ENCODE peak calls at places on chromosome 17, in six cellular contexts. L is lower leg skin, M is COR-L47, Z is astrocyte of the cerebellum, Q is body of pancreas, B is mesothelial cell of epicardium. I is an unnamed sample.

GRCh38 chr17:28570716-28571254 is 539 bp downstream of the PIGS start:
- DNase-seq in B (no peak), M (peak; percentile 43), L (no peak), Z (no peak), Q (peak; percentile 32), I (no peak)

GRCh38 chr17:78879679-78880186 is 23.3 kb downstream of the CEP295NL start:
- DNase-seq in Z (peak; percentile 56), L (peak; percentile 93), Q (peak; percentile 46), M (no peak), B (no peak), I (peak; percentile 53)

GRCh38 chr17:70891301-70891700 is 722.0 kb downstream of the KCNJ2 start:
- DNase-seq in L (no peak), Z (no peak), B (no peak), M (no peak), Q (no peak), I (no peak)

GRCh38 chr17:48567209-48567608 is 10.9 kb downstream of the HOXB4 start:
- DNase-seq in B (no peak), Z (no peak), L (no peak), Q (no peak), M (peak; percentile 69), I (no peak)

GRCh38 chr17:1920948-1921351 is 91.1 kb downstream of the RPA1 start:
- DNase-seq in L (no peak), Z (no peak), M (no peak), Q (no peak), B (no peak), I (no peak)

GRCh38 chr17:1347681-1348318 is 52.2 kb downstream of the YWHAE start:
- DNase-seq in B (no peak), L (peak; percentile 81), M (no peak), Z (no peak), Q (peak; percentile 36), I (peak; percentile 5)

GRCh38 chr17:74770498-74771318 is 5.4 kb downstream of the NAT9 start:
- DNase-seq in M (no peak), B (no peak), L (no peak), Z (no peak), Q (peak; percentile 92), I (no peak)

GRCh38 chr17:30831663-30832437 is at the start of gene ATAD5:
- DNase-seq in L (peak; percentile 98), Q (peak; percentile 89), Z (peak; percentile 76), M (peak; percentile 87), B (peak; percentile 73), I (peak; percentile 79)

GRCh38 chr17:45127209-45127582 is 5.1 kb downstream of the PLCD3 start:
- DNase-seq in B (no peak), M (no peak), L (no peak), Z (no peak), Q (no peak), I (no peak)

GRCh38 chr17:4636474-4637100 is 4.9 kb downstream of the ALOX15 start:
- DNase-seq in Z (no peak), Q (no peak), M (no peak), L (no peak), B (no peak), I (no peak)

GRCh38 chr17:48471807-48472484 is 41.9 kb upstream of the SKAP1 start:
- DNase-seq in Q (no peak), L (no peak), M (no peak), Z (no peak), B (peak; percentile 49), I (no peak)

GRCh38 chr17:57016764-57017116 is 38.8 kb downstream of the SCPEP1 start:
- DNase-seq in Z (peak; percentile 85), Q (no peak), B (no peak), L (no peak), M (no peak), I (no peak)

GRCh38 chr17:79887451-79887991 is 48.3 kb upstream of the CBX4 start:
- DNase-seq in M (no peak), B (no peak), Q (no peak), Z (no peak), L (no peak), I (no peak)

GRCh38 chr17:62094175-62094574 is 29.1 kb upstream of the MED13 start:
- DNase-seq in L (peak; percentile 25), Q (no peak), M (no peak), B (no peak), Z (no peak), I (no peak)

GRCh38 chr17:3660311-3660891 is 8.0 kb downstream of the TAX1BP3 start:
- DNase-seq in M (no peak), B (no peak), Z (no peak), L (no peak), Q (no peak), I (no peak)

GRCh38 chr17:2299136-2299535 is 4.4 kb downstream of the SMG6 start:
- DNase-seq in B (no peak), Q (no peak), M (no peak), Z (no peak), L (no peak), I (no peak)

GRCh38 chr17:37756060-37756459 is 11.2 kb upstream of the HNF1B start:
- DNase-seq in B (no peak), Z (no peak), Q (no peak), M (no peak), L (no peak), I (no peak)

I was measured in kidney epithelial cell.